ENCODE peak calls at places on chromosomes 16 and 17, in six cellular contexts. D, M, Q, V, I and T are unnamed samples.

GRCh38 chr16:11125936-11126335 is 130.1 kb downstream of the SOCS1 start:
- DNase-seq in I (no peak), M (no peak), V (no peak), Q (no peak), D (no peak), T (no peak)

GRCh38 chr16:48611329-48612137 is 1.6 kb upstream of the N4BP1 start:
- DNase-seq in I (peak; percentile 44), D (no peak), M (no peak), V (no peak), Q (no peak), T (no peak)

GRCh38 chr16:85765767-85766166 is 14.9 kb upstream of the C16orf74 start:
- DNase-seq in M (no peak), I (no peak), D (no peak), Q (no peak), V (no peak), T (no peak)

GRCh38 chr17:17403899-17404576 is 72.8 kb upstream of the MED9 start:
- DNase-seq in D (no peak), I (peak; percentile 36), M (no peak), Q (no peak), V (no peak), T (no peak)

GRCh38 chr17:45139533-45139920 is 4.0 kb downstream of the ACBD4 start:
- DNase-seq in I (no peak), Q (no peak), M (no peak), D (no peak), V (no peak), T (no peak)

GRCh38 chr17:51165680-51166197 is 472 bp upstream of the NME2 start:
- DNase-seq in I (no peak), V (peak; percentile 36), M (no peak), D (peak; percentile 60), Q (peak; percentile 35), T (no peak)

GRCh38 chr16:25413962-25414361 is 156.3 kb upstream of the ZKSCAN2 start:
- DNase-seq in D (peak; percentile 7), M (no peak), V (no peak), Q (peak; percentile 24), I (no peak), T (peak; percentile 2)

GRCh38 chr17:21286066-21286770 is 1.7 kb downstream of the MAP2K3 start:
- DNase-seq in M (no peak), I (no peak), V (peak; percentile 94), D (peak; percentile 99), Q (peak; percentile 99), T (peak; percentile 96)

GRCh38 chr17:82884341-82884871 is 44.6 kb upstream of the ZNF750 start:
- DNase-seq in D (no peak), V (no peak), Q (no peak), I (no peak), M (no peak), T (no peak)

GRCh38 chr17:44502598-44503079 is 567 bp downstream of the GPATCH8 start:
- DNase-seq in V (no peak), Q (peak; percentile 18), I (no peak), M (no peak), D (peak; percentile 50), T (peak; percentile 25)

GRCh38 chr17:29158515-29159275 is 21.5 kb downstream of the MYO18A start:
- DNase-seq in M (no peak), I (no peak), D (peak; percentile 83), Q (peak; percentile 90), V (peak; percentile 63), T (peak; percentile 94)

GRCh38 chr17:42078396-42079042 is 19.8 kb downstream of the ZNF385C start:
- DNase-seq in Q (no peak), V (no peak), I (no peak), M (no peak), D (no peak), T (no peak)

GRCh38 chr17:42107597-42108576 is 4.6 kb downstream of the DHX58 start:
- DNase-seq in M (no peak), Q (peak; percentile 50), D (peak; percentile 71), I (peak; percentile 85), V (peak; percentile 72), T (no peak)

GRCh38 chr17:77721823-77722160 is 236.7 kb upstream of the TNRC6C start:
- DNase-seq in M (no peak), V (no peak), I (no peak), Q (no peak), D (no peak), T (no peak)

GRCh38 chr16:64858076-64858475 is 263.8 kb downstream of the CDH11 start:
- DNase-seq in Q (peak; percentile 21), D (no peak), I (no peak), M (no peak), V (peak; percentile 69), T (no peak)

GRCh38 chr17:82845163-82845807 is 5.5 kb upstream of the ZNF750 start:
- DNase-seq in Q (no peak), I (no peak), M (no peak), V (no peak), D (no peak), T (no peak)

GRCh38 chr17:65085397-65085796 is 28.9 kb upstream of the GNA13 start:
- DNase-seq in I (no peak), Q (no peak), D (no peak), V (no peak), M (no peak), T (no peak)

GRCh38 chr17:75808905-75809621 is 24.5 kb downstream of the UNK start:
- DNase-seq in V (peak; percentile 72), M (no peak), D (peak; percentile 46), I (no peak), Q (no peak), T (peak; percentile 93)

GRCh38 chr16:57470683-57471082 is 8.2 kb downstream of the POLR2C start:
- DNase-seq in M (no peak), D (no peak), Q (no peak), I (no peak), V (no peak), T (no peak)

GRCh38 chr16:70694517-70695218 is 8.8 kb upstream of the MTSS2 start:
- DNase-seq in Q (no peak), I (no peak), V (no peak), D (peak; percentile 58), M (no peak), T (peak; percentile 83)

GRCh38 chr16:58102665-58103427 is 26.3 kb downstream of the CFAP20 start:
- DNase-seq in M (no peak), D (no peak), Q (no peak), V (no peak), I (no peak), T (no peak)

GRCh38 chr17:27522028-27522639 is 65.9 kb downstream of the KSR1 start:
- DNase-seq in Q (no peak), M (no peak), D (no peak), I (no peak), V (no peak), T (no peak)

GRCh38 chr17:78450696-78451344 is 72.4 kb downstream of the PGS1 start:
- DNase-seq in V (no peak), I (no peak), Q (peak; percentile 18), M (no peak), D (no peak), T (no peak)

GRCh38 chr17:3917391-3917931 is 1.2 kb upstream of the P2RX1 start:
- DNase-seq in V (peak; percentile 27), I (no peak), Q (peak; percentile 31), M (no peak), D (peak; percentile 25), T (peak; percentile 61)

GRCh38 chr16:52090080-52090479 is 456.9 kb downstream of the TOX3 start:
- DNase-seq in Q (no peak), D (peak; percentile 1), I (no peak), M (no peak), V (no peak), T (peak; percentile 62)

GRCh38 chr17:40422990-40423611 is 5.4 kb upstream of the TOP2A start:
- DNase-seq in M (no peak), V (no peak), Q (no peak), I (no peak), D (peak; percentile 18), T (no peak)

GRCh38 chr17:38539386-38539785 is 66.4 kb downstream of the SRCIN1 start:
- DNase-seq in Q (no peak), I (no peak), D (no peak), M (no peak), V (no peak), T (no peak)

GRCh38 chr16:85451646-85452363 is 161.3 kb upstream of the GSE1 start:
- DNase-seq in M (no peak), D (no peak), I (no peak), V (no peak), Q (no peak), T (no peak)